ENCODE peak calls at places on chromosomes 3 and 15, in four cellular contexts. L is IMR-90, N is mesenchymal stem cell, M is trophoblast cell. Q is an unnamed sample.

GRCh38 chr3:124791639-124792111 is 61.4 kb downstream of the UMPS start:
- DNase-seq in L (peak; percentile 95), N (peak; percentile 100), M (no peak), Q (no peak)

GRCh38 chr3:128946411-128946810 is 47.5 kb downstream of the CFAP92 start:
- DNase-seq in L (peak; percentile 68), N (peak; percentile 13), M (no peak), Q (no peak)

GRCh38 chr3:59605944-59606534 is 556.2 kb upstream of the CFAP20DC start:
- DNase-seq in L (no peak), N (no peak), M (no peak), Q (no peak)

GRCh38 chr15:29871401-29871800 is 49.1 kb upstream of the TJP1 start:
- DNase-seq in L (no peak), N (no peak), M (no peak), Q (no peak)

GRCh38 chr15:62278534-62278933 is 113.4 kb upstream of the C2CD4B start:
- DNase-seq in L (no peak), N (no peak), M (no peak), Q (no peak)

GRCh38 chr3:9139366-9139765 is 110.1 kb downstream of the SRGAP3 start:
- DNase-seq in L (no peak), N (no peak), M (peak; percentile 72), Q (no peak)

GRCh38 chr15:90106522-90107117 is 4.4 kb upstream of the IDH2 start:
- DNase-seq in L (peak; percentile 45), N (peak; percentile 50), M (peak; percentile 54), Q (peak; percentile 50)

GRCh38 chr15:88187195-88187594 is 69.3 kb downstream of the NTRK3 start:
- DNase-seq in L (no peak), N (no peak), M (no peak), Q (no peak)

GRCh38 chr3:191068946-191069813 is 129.9 kb upstream of the OSTN start:
- DNase-seq in L (peak; percentile 63), N (peak; percentile 9), M (no peak), Q (no peak)
- H2AK5ac ChIP-seq in L (no peak overlapping the region), N (no peak overlapping the region), M (no peak overlapping the region), Q (no peak overlapping the region)

GRCh38 chr3:105459566-105460290 is 93.0 kb downstream of the ALCAM start:
- DNase-seq in L (peak; percentile 52), N (no peak), M (peak; percentile 8), Q (no peak)
- H3K4me2 ChIP-seq in L (peak overlapping the region; percentile 59), N (no peak overlapping the region), M (no peak overlapping the region), Q (no peak overlapping the region)

GRCh38 chr15:66070220-66070934 is 183.2 kb downstream of the MEGF11 start:
- DNase-seq in L (no peak), N (no peak), M (no peak), Q (no peak)
- H3K4ac ChIP-seq in L (no peak overlapping the region), N (no peak overlapping the region), M (no peak overlapping the region), Q (peak overlapping the region; percentile 56)

DNA sequence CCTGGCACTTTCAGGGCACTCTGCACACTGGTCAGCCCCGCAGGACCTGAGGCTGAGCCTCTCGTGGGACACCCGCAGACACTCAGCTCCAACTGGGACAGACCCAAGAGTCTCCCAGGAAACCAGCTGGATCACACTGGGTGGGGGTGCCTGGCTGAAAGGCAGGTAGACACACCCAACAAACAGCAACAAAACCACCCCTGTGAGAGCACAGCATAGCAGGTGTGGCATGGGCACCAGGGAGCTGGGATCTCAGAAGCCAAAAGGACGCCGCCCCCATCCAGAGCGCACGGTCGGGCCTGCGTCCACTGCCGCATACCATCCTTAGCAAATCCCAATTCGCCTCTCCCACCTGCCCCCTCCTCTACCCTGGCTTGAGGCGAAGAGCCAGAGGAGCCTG is 154.2 kb upstream of the LINGO1 start:
- DNase-seq in L (no peak), N (no peak), M (no peak), Q (no peak)
- H2AK5ac ChIP-seq in L (no peak overlapping the region), N (no peak overlapping the region), M (no peak overlapping the region), Q (no peak overlapping the region)

GRCh38 chr15:48790716-48791115 is 20.2 kb downstream of the CEP152 start:
- DNase-seq in L (no peak), N (no peak), M (peak; percentile 20), Q (no peak)
- H3K4me2 ChIP-seq in L (no peak overlapping the region), N (no peak overlapping the region), M (no peak overlapping the region), Q (no peak overlapping the region)

GRCh38 chr3:152157337-152157736 is 111.4 kb upstream of the MBNL1 start:
- DNase-seq in L (no peak), N (no peak), M (no peak), Q (no peak)
- H3K4ac ChIP-seq in L (peak overlapping the region; percentile 46), N (no peak overlapping the region), M (no peak overlapping the region), Q (no peak overlapping the region)

DNA sequence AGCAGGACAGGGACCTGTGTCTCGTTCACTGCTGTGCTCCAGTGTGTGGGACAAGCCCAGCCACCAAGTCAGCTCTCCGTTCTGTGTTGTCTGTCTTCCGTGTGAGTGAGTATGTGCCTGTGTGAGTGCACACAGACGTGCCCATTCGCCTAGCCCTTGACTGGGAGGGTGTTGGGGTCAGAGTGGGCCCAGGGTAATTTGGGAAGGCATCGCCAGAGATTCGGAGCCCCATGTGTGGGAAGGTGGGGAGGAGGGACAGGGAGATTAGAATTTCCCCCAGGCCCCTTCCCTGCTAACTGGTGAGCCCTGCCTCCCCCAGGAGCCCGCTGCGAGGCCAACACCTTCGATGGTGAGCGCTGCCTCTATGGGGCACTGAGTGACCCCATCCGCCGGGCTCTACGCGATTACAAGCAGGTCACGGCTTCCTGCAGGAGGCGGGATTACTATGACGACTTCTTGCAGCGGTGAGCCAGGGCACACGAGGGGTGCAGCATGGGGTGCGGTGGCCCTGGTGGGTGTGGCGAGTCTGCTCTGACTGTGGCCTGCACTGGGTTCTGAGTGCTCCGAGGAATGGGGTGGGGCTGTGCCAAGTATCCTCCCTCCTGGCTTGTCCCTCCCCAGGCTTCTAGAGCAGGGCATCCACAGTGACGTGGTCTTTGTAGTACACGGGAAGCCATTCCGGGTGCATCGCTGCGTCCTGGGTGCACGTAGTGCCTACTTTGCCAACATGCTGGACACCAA is 3.1 kb downstream of the ABTB1 start:
- DNase-seq in L (no peak), N (no peak), M (no peak), Q (no peak)
- H2AK5ac ChIP-seq in L (no peak overlapping the region), N (no peak overlapping the region), M (no peak overlapping the region), Q (no peak overlapping the region)

DNA sequence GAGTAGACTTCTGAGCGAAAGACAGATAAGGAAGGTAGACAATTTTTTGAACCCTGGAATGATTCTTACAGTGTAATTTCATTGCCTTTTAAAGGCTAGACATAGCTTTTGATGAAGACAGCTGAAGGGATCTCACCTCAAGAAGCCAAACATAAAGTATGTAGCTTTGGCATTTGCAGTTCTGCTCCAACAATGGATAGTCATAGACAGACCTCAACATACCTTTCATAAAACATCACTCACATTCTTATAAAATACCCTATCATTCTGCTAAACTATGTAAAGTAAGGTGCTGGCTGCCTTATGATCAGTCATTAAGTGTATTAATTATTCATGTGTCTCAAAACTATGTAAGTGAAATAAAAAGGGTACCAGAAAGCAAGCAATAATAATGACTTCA is 70.0 kb downstream of the UBE3A start:
- DNase-seq in L (peak; percentile 21), N (no peak), M (peak; percentile 38), Q (peak; percentile 11)
- H3K4me2 ChIP-seq in L (no peak overlapping the region), N (no peak overlapping the region), M (no peak overlapping the region), Q (no peak overlapping the region)

GRCh38 chr15:65869954-65870871 is 922 bp downstream of the RAB11A start:
- DNase-seq in L (peak; percentile 31), N (peak; percentile 61), M (peak; percentile 68), Q (peak; percentile 83)
- H3K4ac ChIP-seq in L (peak overlapping the region; percentile 75), N (peak overlapping the region; percentile 77), M (peak overlapping the region; percentile 87), Q (peak overlapping the region; percentile 19)

Q was measured in mesendoderm.